ENCODE peak calls at places on chromosomes 12 and 14, in nine cellular contexts. I, K, A, O, X, E, D, G and C are unnamed samples.

GRCh38 chr12:73731658-73732057 is 806.0 kb upstream of the ATXN7L3B start:
- DNase-seq in I (no peak), A (no peak), X (no peak), O (no peak), D (no peak), E (no peak), K (no peak), G (no peak), C (no peak)

GRCh38 chr12:28063355-28063885 is 90.9 kb upstream of the PTHLH start:
- DNase-seq in I (no peak), G (no peak), O (no peak), X (no peak), E (no peak), K (no peak), A (no peak), D (no peak), C (no peak)

GRCh38 chr14:71246539-71246938 is 339.3 kb downstream of the PCNX1 start:
- DNase-seq in K (no peak), G (no peak), X (no peak), O (no peak), A (no peak), E (no peak), D (no peak), I (no peak), C (no peak)

GRCh38 chr12:52251367-52252055 is 18.5 kb downstream of the KRT7 start:
- DNase-seq in D (no peak), X (no peak), I (no peak), A (no peak), O (peak; percentile 3), E (no peak), G (no peak), K (no peak), C (no peak)

GRCh38 chr12:108609535-108610335 is 11.9 kb upstream of the TMEM119 start:
- DNase-seq in O (peak; percentile 82), A (peak; percentile 68), I (peak; percentile 95), D (peak; percentile 79), G (peak; percentile 91), X (peak; percentile 50), K (no peak), E (peak; percentile 68), C (peak; percentile 97)

GRCh38 chr14:75714993-75715392 is 53.9 kb downstream of the TTLL5 start:
- DNase-seq in I (no peak), O (no peak), X (no peak), D (peak; percentile 20), A (no peak), E (no peak), K (no peak), G (no peak), C (no peak)

GRCh38 chr14:23660290-23661226 is 24.4 kb downstream of the DHRS2 start:
- DNase-seq in K (no peak), A (no peak), E (no peak), I (no peak), G (no peak), D (no peak), O (no peak), X (no peak), C (no peak)

GRCh38 chr14:72824051-72824450 is 69.8 kb downstream of the DPF3 start:
- DNase-seq in I (peak; percentile 46), D (no peak), A (no peak), O (no peak), X (no peak), K (no peak), E (no peak), G (no peak), C (no peak)

GRCh38 chr14:91438845-91439244 is 21.2 kb upstream of the CCDC88C start:
- DNase-seq in X (no peak), D (no peak), O (no peak), K (no peak), I (no peak), E (no peak), A (no peak), G (no peak), C (no peak)

GRCh38 chr14:91439345-91439744 is 21.7 kb upstream of the CCDC88C start:
- DNase-seq in E (no peak), A (no peak), O (no peak), X (no peak), D (no peak), G (no peak), K (no peak), I (no peak), C (no peak)

DNA sequence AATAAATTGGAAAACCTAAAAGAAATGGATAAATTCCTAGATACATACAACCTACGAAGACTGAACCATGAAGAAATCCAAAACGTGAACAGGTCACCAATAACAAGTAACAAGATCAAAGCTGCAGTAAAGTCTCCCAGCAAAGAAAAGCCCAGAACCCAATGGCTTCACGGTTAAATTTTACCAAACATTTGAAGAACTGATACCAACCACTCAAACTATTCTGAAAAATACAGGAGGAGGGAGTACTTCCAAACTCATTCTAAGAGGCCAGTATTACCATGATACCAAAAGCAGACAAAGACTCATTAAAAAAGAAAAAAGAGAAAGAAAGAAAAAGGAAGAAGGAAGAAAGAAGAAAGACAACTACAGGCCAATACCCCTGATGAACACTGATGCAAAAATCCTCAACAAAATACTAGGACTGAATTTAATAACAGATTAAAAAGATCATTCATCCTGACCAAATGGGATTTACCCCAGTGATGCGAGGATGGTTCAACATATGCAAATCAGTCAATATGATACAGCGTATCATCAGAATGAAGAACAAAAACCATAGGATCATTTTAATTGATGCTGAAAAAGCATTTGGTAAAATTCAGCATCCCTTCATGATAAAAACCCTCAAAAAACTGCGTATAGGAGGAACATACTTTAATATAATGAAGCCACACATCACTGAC is 26.9 kb upstream of the CCDC88C start:
- DNase-seq in X (no peak), O (no peak), K (no peak), A (no peak), I (no peak), G (no peak), D (no peak), E (no peak), C (no peak)
- H3K4me3 ChIP-seq in X (no peak overlapping the region), O (no peak overlapping the region), K (no peak overlapping the region), A (no peak overlapping the region), I (no peak overlapping the region), G (no peak overlapping the region), D (no peak overlapping the region), E (no peak overlapping the region), C (no peak overlapping the region)

GRCh38 chr12:72570601-72571000 is 298.4 kb downstream of the TRHDE start:
- DNase-seq in D (no peak), G (no peak), K (peak; percentile 30), E (peak; percentile 4), A (no peak), X (no peak), I (no peak), O (no peak), C (no peak)
- TF ChIP-seq CTCF in D (no peak), G (no peak), K (peak; percentile 57), E (peak; percentile 44), A (no peak), X (no peak), I (no peak), O (no peak), C (no peak)

DNA sequence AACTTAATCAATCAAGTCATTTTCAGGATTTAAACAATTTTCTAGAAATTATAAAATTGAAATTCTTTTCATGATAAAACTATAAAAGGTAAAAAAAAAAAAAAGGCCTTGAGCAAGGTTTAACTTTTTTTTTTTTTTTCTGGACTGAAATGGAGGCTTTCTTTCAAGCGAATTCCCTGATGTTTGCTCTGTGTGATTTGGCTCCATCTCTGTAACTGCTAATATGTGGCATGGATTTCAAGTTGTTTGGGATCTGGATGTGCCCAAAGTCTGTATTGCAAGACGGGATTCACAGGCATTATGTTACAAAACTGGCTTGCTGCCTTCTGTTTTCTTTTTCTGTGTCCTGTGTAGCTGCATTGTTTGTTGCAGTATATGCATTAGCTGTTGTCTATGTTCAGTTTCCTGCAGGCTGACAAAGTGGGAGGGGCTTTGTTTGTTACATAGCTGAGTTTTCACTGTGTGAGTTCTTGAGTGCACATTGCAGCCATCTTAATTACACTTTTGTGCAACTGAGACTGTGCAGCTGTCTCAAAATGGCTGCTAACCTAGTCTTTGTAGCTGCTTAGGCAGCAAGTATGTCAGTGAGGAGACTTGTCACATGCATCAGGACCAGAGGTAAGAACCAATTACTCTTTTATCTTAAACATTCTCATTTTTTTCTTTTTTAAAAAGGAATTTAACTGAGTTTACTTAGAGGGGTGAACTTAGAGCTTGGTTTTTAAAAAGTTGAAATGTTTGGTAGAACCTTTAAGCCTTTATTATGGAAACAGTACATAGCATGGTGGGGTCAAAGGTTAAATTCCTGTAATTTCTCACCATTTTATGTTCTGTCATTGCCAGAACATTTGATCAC is 19.5 kb downstream of the ATF7IP start:
- DNase-seq in G (peak; percentile 57), D (peak; percentile 57), X (peak; percentile 41), O (no peak), I (peak; percentile 88), A (no peak), E (peak; percentile 60), K (peak; percentile 88), C (peak; percentile 94)
- H3K4me3 ChIP-seq in G (peak overlapping the region; percentile 30), D (peak overlapping the region; percentile 13), X (peak overlapping the region; percentile 31), O (peak overlapping the region; percentile 52), I (peak overlapping the region; percentile 15), A (no peak overlapping the region), E (peak overlapping the region; percentile 34), K (peak overlapping the region; percentile 51), C (peak overlapping the region; percentile 43)

GRCh38 chr14:80638620-80639215 is 302.8 kb downstream of the CEP128 start:
- DNase-seq in K (no peak), A (no peak), X (no peak), O (no peak), D (no peak), I (peak; percentile 72), G (peak; percentile 49), E (no peak), C (peak; percentile 72)

GRCh38 chr14:80634106-80634758 is 307.3 kb downstream of the CEP128 start:
- DNase-seq in X (no peak), E (no peak), O (no peak), K (no peak), D (no peak), I (peak; percentile 16), A (no peak), G (no peak), C (no peak)

GRCh38 chr14:80637726-80638619 is 303.6 kb downstream of the CEP128 start:
- DNase-seq in X (no peak), O (no peak), I (peak; percentile 83), K (no peak), A (no peak), E (no peak), D (no peak), G (peak; percentile 38), C (no peak)

DNA sequence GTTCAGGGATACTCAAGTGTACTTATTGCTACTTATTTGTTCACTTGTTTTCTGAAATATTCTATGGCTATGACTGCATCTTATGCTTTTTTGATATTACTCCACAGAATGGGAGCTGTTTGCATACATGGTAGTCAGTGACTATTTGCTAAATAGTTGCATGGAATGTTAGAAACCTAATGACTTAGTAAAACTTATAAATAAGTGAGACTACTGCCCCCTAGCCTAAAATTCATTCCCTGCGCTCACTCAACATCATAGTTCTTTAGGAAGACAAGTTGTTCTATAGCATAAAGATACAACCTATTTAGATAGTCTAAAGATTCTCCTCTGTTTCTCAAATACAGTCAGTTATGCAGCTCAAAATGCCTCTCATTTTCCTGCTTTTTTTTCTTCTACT is 305.5 kb downstream of the CEP128 start:
- DNase-seq in K (no peak), E (no peak), I (peak; percentile 18), O (no peak), X (no peak), A (no peak), D (no peak), G (no peak), C (no peak)
- TF ChIP-seq CTCF in K (peak; percentile 19), E (no peak), I (peak; percentile 34), O (no peak), X (no peak), A (no peak), D (no peak), G (peak; percentile 29), C (peak; percentile 14)

GRCh38 chr14:47675239-47675488 is 241 bp downstream of the MDGA2 start:
- DNase-seq in I (no peak), E (no peak), A (no peak), G (no peak), X (no peak), O (no peak), K (no peak), D (no peak), C (no peak)
- H3K4me3 ChIP-seq in I (no peak overlapping the region), E (no peak overlapping the region), A (no peak overlapping the region), G (no peak overlapping the region), X (peak overlapping the region; percentile 43), O (peak overlapping the region; percentile 32), K (no peak overlapping the region), D (no peak overlapping the region), C (no peak overlapping the region)